ENCODE peak calls at places on chromosomes 2 and 18, in six cellular contexts. One of them, this sample, is unnamed.
A peak's percentile ranks its signal among the peaks of the same experiment; 100 is the strongest.

GRCh38 chr18:34929336-34929780 is 111.9 kb upstream of the MAPRE2 start:
- DNase-seq in heart left ventricle: no peak
- DNase-seq in mammary epithelial cell: peak; percentile 74
- DNase-seq in right cardiac atrium: no peak
- DNase-seq in tibial artery: no peak
- DNase-seq in IMR-90: peak; percentile 91
- DNase-seq in this sample: no peak

GRCh38 chr2:45131587-45131986 is 122.3 kb upstream of the SIX2 start:
- DNase-seq in heart left ventricle: no peak
- DNase-seq in mammary epithelial cell: no peak
- DNase-seq in right cardiac atrium: no peak
- DNase-seq in tibial artery: no peak
- DNase-seq in IMR-90: no peak
- DNase-seq in this sample: no peak

GRCh38 chr2:39881494-39881893 is 102.4 kb upstream of the THUMPD2 start:
- DNase-seq in heart left ventricle: no peak
- DNase-seq in mammary epithelial cell: peak; percentile 36
- DNase-seq in right cardiac atrium: no peak
- DNase-seq in tibial artery: no peak
- DNase-seq in IMR-90: peak; percentile 40
- DNase-seq in this sample: no peak

GRCh38 chr2:169613876-169614275 is 29.7 kb downstream of the PPIG start:
- DNase-seq in heart left ventricle: no peak
- DNase-seq in mammary epithelial cell: no peak
- DNase-seq in right cardiac atrium: no peak
- DNase-seq in tibial artery: no peak
- DNase-seq in IMR-90: no peak
- DNase-seq in this sample: no peak

GRCh38 chr2:241190291-241190981 is 2.0 kb downstream of the ANO7 start:
- DNase-seq in heart left ventricle: no peak
- DNase-seq in mammary epithelial cell: no peak
- DNase-seq in right cardiac atrium: no peak
- DNase-seq in tibial artery: no peak
- DNase-seq in IMR-90: no peak
- DNase-seq in this sample: no peak

GRCh38 chr2:182345384-182345783 is 81.5 kb downstream of the PDE1A start:
- DNase-seq in heart left ventricle: no peak
- DNase-seq in mammary epithelial cell: no peak
- DNase-seq in right cardiac atrium: no peak
- DNase-seq in tibial artery: no peak
- DNase-seq in IMR-90: no peak
- DNase-seq in this sample: no peak

GRCh38 chr18:77072566-77072965 is 60.0 kb downstream of the MBP start:
- DNase-seq in heart left ventricle: no peak
- DNase-seq in mammary epithelial cell: no peak
- DNase-seq in right cardiac atrium: no peak
- DNase-seq in tibial artery: no peak
- DNase-seq in IMR-90: no peak
- DNase-seq in this sample: no peak

GRCh38 chr2:238231251-238231793 is 8.5 kb downstream of the HES6 start:
- DNase-seq in heart left ventricle: peak; percentile 77
- DNase-seq in mammary epithelial cell: peak; percentile 51
- DNase-seq in right cardiac atrium: peak; percentile 78
- DNase-seq in tibial artery: peak; percentile 91
- DNase-seq in IMR-90: peak; percentile 44
- DNase-seq in this sample: peak; percentile 76

GRCh38 chr2:20676353-20677215 is 9.6 kb downstream of the GDF7 start:
- DNase-seq in heart left ventricle: no peak
- DNase-seq in mammary epithelial cell: no peak
- DNase-seq in right cardiac atrium: no peak
- DNase-seq in tibial artery: no peak
- DNase-seq in IMR-90: no peak
- DNase-seq in this sample: no peak

GRCh38 chr2:241359481-241360045 is 3.5 kb downstream of the FARP2 start:
- DNase-seq in heart left ventricle: no peak
- DNase-seq in mammary epithelial cell: no peak
- DNase-seq in right cardiac atrium: no peak
- DNase-seq in tibial artery: no peak
- DNase-seq in IMR-90: no peak
- DNase-seq in this sample: no peak

GRCh38 chr2:154532763-154533162 is 165.7 kb upstream of the KCNJ3 start:
- DNase-seq in heart left ventricle: no peak
- DNase-seq in mammary epithelial cell: no peak
- DNase-seq in right cardiac atrium: no peak
- DNase-seq in tibial artery: no peak
- DNase-seq in IMR-90: no peak
- DNase-seq in this sample: no peak

GRCh38 chr2:84846732-84847131 is 34.2 kb downstream of the TRABD2A start:
- DNase-seq in heart left ventricle: no peak
- DNase-seq in mammary epithelial cell: peak; percentile 52
- DNase-seq in right cardiac atrium: no peak
- DNase-seq in tibial artery: no peak
- DNase-seq in IMR-90: peak; percentile 78
- DNase-seq in this sample: no peak

GRCh38 chr18:26085056-26085455 is 5.4 kb downstream of the SS18 start:
- DNase-seq in heart left ventricle: no peak
- DNase-seq in mammary epithelial cell: no peak
- DNase-seq in right cardiac atrium: peak; percentile 27
- DNase-seq in tibial artery: no peak
- DNase-seq in IMR-90: no peak
- DNase-seq in this sample: no peak

GRCh38 chr2:239146741-239147181 is 254.1 kb downstream of the HDAC4 start:
- DNase-seq in heart left ventricle: no peak
- DNase-seq in mammary epithelial cell: no peak
- DNase-seq in right cardiac atrium: no peak
- DNase-seq in tibial artery: peak; percentile 62
- DNase-seq in IMR-90: no peak
- DNase-seq in this sample: no peak

GRCh38 chr18:858016-858415 is 46.0 kb upstream of the YES1 start:
- DNase-seq in heart left ventricle: no peak
- DNase-seq in mammary epithelial cell: no peak
- DNase-seq in right cardiac atrium: no peak
- DNase-seq in tibial artery: no peak
- DNase-seq in IMR-90: no peak
- DNase-seq in this sample: no peak

GRCh38 chr18:79680100-79680879 is 687 bp downstream of the CTDP1 start:
- DNase-seq in heart left ventricle: no peak
- DNase-seq in mammary epithelial cell: peak; percentile 44
- DNase-seq in right cardiac atrium: no peak
- DNase-seq in tibial artery: peak; percentile 68
- DNase-seq in IMR-90: peak; percentile 52
- DNase-seq in this sample: peak; percentile 25

GRCh38 chr2:188437537-188437936 is 145.9 kb downstream of the GULP1 start:
- DNase-seq in heart left ventricle: no peak
- DNase-seq in mammary epithelial cell: no peak
- DNase-seq in right cardiac atrium: no peak
- DNase-seq in tibial artery: no peak
- DNase-seq in IMR-90: no peak
- DNase-seq in this sample: no peak

GRCh38 chr2:78009289-78009688 is 487.1 kb upstream of the LRRTM4 start:
- DNase-seq in heart left ventricle: no peak
- DNase-seq in mammary epithelial cell: no peak
- DNase-seq in right cardiac atrium: no peak
- DNase-seq in tibial artery: no peak
- DNase-seq in IMR-90: no peak
- DNase-seq in this sample: no peak

GRCh38 chr18:68874361-68874760 is 76.5 kb downstream of the CCDC102B start:
- DNase-seq in heart left ventricle: no peak
- DNase-seq in mammary epithelial cell: no peak
- DNase-seq in right cardiac atrium: no peak
- DNase-seq in tibial artery: no peak
- DNase-seq in IMR-90: peak; percentile 41
- DNase-seq in this sample: no peak

GRCh38 chr2:28754321-28754720 is 2.7 kb downstream of the PPP1CB start:
- DNase-seq in heart left ventricle: no peak
- DNase-seq in mammary epithelial cell: peak; percentile 27
- DNase-seq in right cardiac atrium: no peak
- DNase-seq in tibial artery: no peak
- DNase-seq in IMR-90: peak; percentile 26
- DNase-seq in this sample: no peak

GRCh38 chr2:121648611-121649401 is 456 bp downstream of the CLASP1 start:
- DNase-seq in heart left ventricle: peak; percentile 73
- DNase-seq in mammary epithelial cell: peak; percentile 66
- DNase-seq in right cardiac atrium: peak; percentile 41
- DNase-seq in tibial artery: peak; percentile 76
- DNase-seq in IMR-90: peak; percentile 65
- DNase-seq in this sample: peak; percentile 28

GRCh38 chr2:200319587-200320337 is 13.3 kb downstream of the SPATS2L start:
- DNase-seq in heart left ventricle: no peak
- DNase-seq in mammary epithelial cell: peak; percentile 51
- DNase-seq in right cardiac atrium: no peak
- DNase-seq in tibial artery: no peak
- DNase-seq in IMR-90: peak; percentile 83
- DNase-seq in this sample: no peak

GRCh38 chr2:240588006-240588655 is 1.6 kb downstream of the CAPN10 start:
- DNase-seq in heart left ventricle: no peak
- DNase-seq in mammary epithelial cell: no peak
- DNase-seq in right cardiac atrium: no peak
- DNase-seq in tibial artery: peak; percentile 37
- DNase-seq in IMR-90: no peak
- DNase-seq in this sample: no peak

GRCh38 chr2:20291106-20291564 is 59.5 kb downstream of the PUM2 start:
- DNase-seq in heart left ventricle: no peak
- DNase-seq in mammary epithelial cell: peak; percentile 80
- DNase-seq in right cardiac atrium: no peak
- DNase-seq in tibial artery: no peak
- DNase-seq in IMR-90: peak; percentile 82
- DNase-seq in this sample: no peak

GRCh38 chr18:68997845-68998244 is 200.0 kb downstream of the CCDC102B start:
- DNase-seq in heart left ventricle: no peak
- DNase-seq in mammary epithelial cell: no peak
- DNase-seq in right cardiac atrium: no peak
- DNase-seq in tibial artery: no peak
- DNase-seq in IMR-90: no peak
- DNase-seq in this sample: no peak

GRCh38 chr2:11314482-11314881 is 30.0 kb downstream of the ROCK2 start:
- DNase-seq in heart left ventricle: no peak
- DNase-seq in mammary epithelial cell: no peak
- DNase-seq in right cardiac atrium: no peak
- DNase-seq in tibial artery: no peak
- DNase-seq in IMR-90: peak; percentile 48
- DNase-seq in this sample: no peak

GRCh38 chr2:160657206-160657605 is 163.6 kb upstream of the RBMS1 start:
- DNase-seq in heart left ventricle: no peak
- DNase-seq in mammary epithelial cell: no peak
- DNase-seq in right cardiac atrium: no peak
- DNase-seq in tibial artery: no peak
- DNase-seq in IMR-90: no peak
- DNase-seq in this sample: no peak

GRCh38 chr2:159608108-159608507 is 8.2 kb downstream of the BAZ2B start:
- DNase-seq in heart left ventricle: no peak
- DNase-seq in mammary epithelial cell: no peak
- DNase-seq in right cardiac atrium: no peak
- DNase-seq in tibial artery: no peak
- DNase-seq in IMR-90: no peak
- DNase-seq in this sample: no peak

GRCh38 chr2:192604295-192604694 is 409.6 kb upstream of the TMEFF2 start:
- DNase-seq in heart left ventricle: no peak
- DNase-seq in mammary epithelial cell: no peak
- DNase-seq in right cardiac atrium: no peak
- DNase-seq in tibial artery: no peak
- DNase-seq in IMR-90: no peak
- DNase-seq in this sample: no peak

GRCh38 chr18:12766986-12767433 is 64.2 kb downstream of the PSMG2 start:
- DNase-seq in heart left ventricle: no peak
- DNase-seq in mammary epithelial cell: no peak
- DNase-seq in right cardiac atrium: no peak
- DNase-seq in tibial artery: no peak
- DNase-seq in IMR-90: no peak
- DNase-seq in this sample: no peak

GRCh38 chr18:12765586-12765985 is 62.7 kb downstream of the PSMG2 start:
- DNase-seq in heart left ventricle: no peak
- DNase-seq in mammary epithelial cell: no peak
- DNase-seq in right cardiac atrium: no peak
- DNase-seq in tibial artery: no peak
- DNase-seq in IMR-90: no peak
- DNase-seq in this sample: no peak

GRCh38 chr18:12768622-12769021 is 65.8 kb downstream of the PSMG2 start:
- DNase-seq in heart left ventricle: no peak
- DNase-seq in mammary epithelial cell: peak; percentile 25
- DNase-seq in right cardiac atrium: no peak
- DNase-seq in tibial artery: no peak
- DNase-seq in IMR-90: peak; percentile 50
- DNase-seq in this sample: no peak

GRCh38 chr18:12767580-12768155 is 64.8 kb downstream of the PSMG2 start:
- DNase-seq in heart left ventricle: no peak
- DNase-seq in mammary epithelial cell: no peak
- DNase-seq in right cardiac atrium: no peak
- DNase-seq in tibial artery: no peak
- DNase-seq in IMR-90: no peak
- DNase-seq in this sample: no peak

GRCh38 chr18:12765127-12765526 is 62.3 kb downstream of the PSMG2 start:
- DNase-seq in heart left ventricle: no peak
- DNase-seq in mammary epithelial cell: no peak
- DNase-seq in right cardiac atrium: no peak
- DNase-seq in tibial artery: no peak
- DNase-seq in IMR-90: no peak
- DNase-seq in this sample: no peak
- H3K4me1 ChIP-seq in heart left ventricle: no peaks in the 10 kb centered on the region
- H3K4me1 ChIP-seq in mammary epithelial cell: peaks cover 4% of the 10 kb centered on the region
- H3K4me1 ChIP-seq in right cardiac atrium: no peaks in the 10 kb centered on the region
- H3K4me1 ChIP-seq in tibial artery: no peaks in the 10 kb centered on the region
- H3K4me1 ChIP-seq in IMR-90: peaks cover 2% of the 10 kb centered on the region
- H3K4me1 ChIP-seq in this sample: no peaks in the 10 kb centered on the region

GRCh38 chr2:81937944-81938343 is 1633.4 kb upstream of the LRRTM1 start:
- DNase-seq in heart left ventricle: no peak
- DNase-seq in mammary epithelial cell: no peak
- DNase-seq in right cardiac atrium: no peak
- DNase-seq in tibial artery: no peak
- DNase-seq in IMR-90: no peak
- DNase-seq in this sample: no peak
- H3K9me3 ChIP-seq in heart left ventricle: no peaks in the 10 kb centered on the region
- H3K9me3 ChIP-seq in mammary epithelial cell: peaks cover 8% of the 10 kb centered on the region
- H3K9me3 ChIP-seq in right cardiac atrium: no peaks in the 10 kb centered on the region
- H3K9me3 ChIP-seq in tibial artery: no peaks in the 10 kb centered on the region
- H3K9me3 ChIP-seq in IMR-90: no peaks in the 10 kb centered on the region
- H3K9me3 ChIP-seq in this sample: no peaks in the 10 kb centered on the region

DNA sequence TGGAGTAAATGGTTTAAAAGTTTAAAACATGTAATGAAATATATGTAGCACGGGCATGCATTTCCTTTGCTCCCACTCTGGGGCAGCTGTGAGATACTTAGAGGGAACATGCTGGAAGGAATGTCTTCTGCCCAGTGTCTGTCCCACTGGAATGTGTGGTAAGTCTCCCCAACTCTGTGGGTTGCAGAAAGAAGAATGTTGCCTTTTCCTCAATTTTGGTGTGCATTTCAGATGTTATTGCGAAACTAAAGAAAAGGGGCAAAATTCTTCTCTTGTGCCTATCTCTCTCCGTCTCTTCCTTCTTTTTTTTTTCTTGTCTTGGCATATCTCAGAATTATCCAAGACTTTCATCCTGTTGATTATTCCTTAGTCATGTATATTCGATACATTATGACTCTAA is 201.1 kb downstream of the SH3RF3 start:
- DNase-seq in heart left ventricle: no peak
- DNase-seq in mammary epithelial cell: no peak
- DNase-seq in right cardiac atrium: no peak
- DNase-seq in tibial artery: no peak
- DNase-seq in IMR-90: peak; percentile 55
- DNase-seq in this sample: no peak
- H3K4me1 ChIP-seq in heart left ventricle: peaks cover 3% of the 10 kb centered on the region
- H3K4me1 ChIP-seq in mammary epithelial cell: peaks cover 30% of the 10 kb centered on the region
- H3K4me1 ChIP-seq in right cardiac atrium: peaks cover 9% of the 10 kb centered on the region
- H3K4me1 ChIP-seq in tibial artery: peaks cover 49% of the 10 kb centered on the region
- H3K4me1 ChIP-seq in IMR-90: peaks cover 36% of the 10 kb centered on the region
- H3K4me1 ChIP-seq in this sample: peaks cover 15% of the 10 kb centered on the region

GRCh38 chr2:95721726-95722125 is 129.9 kb downstream of the TRIM43 start:
- DNase-seq in heart left ventricle: no peak
- DNase-seq in mammary epithelial cell: no peak
- DNase-seq in right cardiac atrium: no peak
- DNase-seq in tibial artery: no peak
- DNase-seq in IMR-90: no peak
- DNase-seq in this sample: no peak
- H3K9me3 ChIP-seq in heart left ventricle: no peaks in the 10 kb centered on the region
- H3K9me3 ChIP-seq in mammary epithelial cell: no peaks in the 10 kb centered on the region
- H3K9me3 ChIP-seq in right cardiac atrium: no peaks in the 10 kb centered on the region
- H3K9me3 ChIP-seq in tibial artery: no peaks in the 10 kb centered on the region
- H3K9me3 ChIP-seq in IMR-90: no peaks in the 10 kb centered on the region
- H3K9me3 ChIP-seq in this sample: no peaks in the 10 kb centered on the region